ENCODE peak calls at places on chromosomes 3 and 15, in nine cellular contexts. G is HCT116, E is PC-3, M is neural progenitor cell, F is hepatocyte, B is MM.1S, Q is GM23338, A is OCI-LY7, U is SK-N-SH. J is an unnamed sample.

GRCh38 chr3:88573472-88573871 is 423.7 kb downstream of the C3orf38 start:
- DNase-seq in G (no peak), E (peak; percentile 19), M (no peak), F (no peak), B (no peak), Q (no peak), A (no peak), U (no peak), J (no peak)

GRCh38 chr3:195040773-195041520 is 230.0 kb downstream of the XXYLT1 start:
- DNase-seq in G (peak; percentile 44), E (peak; percentile 42), M (no peak), F (no peak), B (no peak), Q (no peak), A (no peak), U (no peak), J (no peak)

GRCh38 chr3:97815149-97815917 is 6.5 kb upstream of the CRYBG3 start:
- DNase-seq in G (no peak), E (peak; percentile 82), M (no peak), F (no peak), B (peak; percentile 41), Q (no peak), A (no peak), U (no peak), J (peak; percentile 29)

GRCh38 chr3:44883999-44884431 is 9.6 kb downstream of the TGM4 start:
- DNase-seq in G (peak; percentile 35), E (peak; percentile 99), M (no peak), F (peak; percentile 40), B (no peak), Q (no peak), A (no peak), U (peak; percentile 30), J (peak; percentile 92)

GRCh38 chr3:127655641-127656040 is 17.1 kb upstream of the ABTB1 start:
- DNase-seq in G (no peak), E (peak; percentile 54), M (no peak), F (no peak), B (no peak), Q (no peak), A (no peak), U (no peak), J (peak; percentile 80)

GRCh38 chr3:149018247-149018646 is 26.9 kb downstream of the GYG1 start:
- DNase-seq in G (no peak), E (no peak), M (no peak), F (no peak), B (no peak), Q (no peak), A (no peak), U (no peak), J (peak; percentile 78)

GRCh38 chr3:197007296-197007940 is 22.2 kb downstream of the MELTF start:
- DNase-seq in G (no peak), E (no peak), M (no peak), F (peak; percentile 65), B (no peak), Q (no peak), A (no peak), U (no peak), J (no peak)

GRCh38 chr3:101532783-101533602 is 20.0 kb upstream of the SENP7 start:
- DNase-seq in G (no peak), E (no peak), M (no peak), F (no peak), B (no peak), Q (no peak), A (no peak), U (no peak), J (no peak)

GRCh38 chr3:46368569-46368968 is 2.2 kb upstream of the CCR5 start:
- DNase-seq in G (no peak), E (peak; percentile 68), M (peak; percentile 70), F (peak; percentile 40), B (peak; percentile 96), Q (peak; percentile 77), A (peak; percentile 48), U (peak; percentile 14), J (no peak)

GRCh38 chr15:31217067-31217466 is 109.6 kb upstream of the KLF13 start:
- DNase-seq in G (no peak), E (no peak), M (no peak), F (no peak), B (no peak), Q (no peak), A (no peak), U (no peak), J (no peak)

GRCh38 chr15:58981808-58982475 is 5.5 kb upstream of the RNF111 start:
- DNase-seq in G (no peak), E (no peak), M (no peak), F (no peak), B (peak; percentile 76), Q (no peak), A (peak; percentile 27), U (no peak), J (no peak)

DNA sequence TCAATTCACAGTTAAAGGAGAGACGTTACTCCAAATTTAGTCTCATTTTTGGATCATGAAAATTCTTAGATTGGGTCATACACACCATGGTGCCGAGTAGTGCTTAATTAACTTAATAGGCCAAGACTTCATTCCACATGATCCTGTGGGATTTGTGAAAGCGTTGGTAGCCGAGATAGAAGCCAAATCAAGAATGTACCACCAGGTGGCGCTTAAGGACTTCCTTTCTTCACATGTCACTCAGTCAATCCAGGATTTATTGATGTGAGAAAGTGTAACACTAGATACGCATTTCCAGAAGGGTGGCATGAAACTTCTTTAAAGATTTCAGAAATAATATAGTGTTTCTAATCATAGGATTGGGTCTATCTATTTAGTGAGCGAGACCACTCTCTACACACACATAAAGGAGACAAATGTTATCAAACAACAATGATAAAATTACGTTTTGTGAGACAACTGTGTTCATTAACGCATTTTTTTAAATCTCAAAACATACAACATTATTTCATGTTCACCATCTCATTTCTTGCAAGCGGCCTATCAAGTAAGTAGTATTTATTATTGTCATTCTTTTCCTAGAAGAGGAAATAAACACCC is 436.1 kb downstream of the CHL1 start:
- DNase-seq in G (peak; percentile 35), E (peak; percentile 77), M (peak; percentile 82), F (peak; percentile 81), B (peak; percentile 42), Q (peak; percentile 70), A (peak; percentile 67), U (peak; percentile 26), J (peak; percentile 22)
- TF ChIP-seq EZH2phosphoT487 in G (no peak), E (no peak), M (no peak), F (no peak), B (no peak), Q (no peak), A (no peak), U (no peak), J (no peak)

GRCh38 chr3:172129868-172130751 is 90.7 kb downstream of the FNDC3B start:
- DNase-seq in G (peak; percentile 91), E (peak; percentile 98), M (no peak), F (peak; percentile 92), B (no peak), Q (no peak), A (no peak), U (peak; percentile 65), J (peak; percentile 98)
- TF ChIP-seq EZH2phosphoT487 in G (no peak), E (no peak), M (no peak), F (no peak), B (no peak), Q (no peak), A (no peak), U (no peak), J (no peak)

DNA sequence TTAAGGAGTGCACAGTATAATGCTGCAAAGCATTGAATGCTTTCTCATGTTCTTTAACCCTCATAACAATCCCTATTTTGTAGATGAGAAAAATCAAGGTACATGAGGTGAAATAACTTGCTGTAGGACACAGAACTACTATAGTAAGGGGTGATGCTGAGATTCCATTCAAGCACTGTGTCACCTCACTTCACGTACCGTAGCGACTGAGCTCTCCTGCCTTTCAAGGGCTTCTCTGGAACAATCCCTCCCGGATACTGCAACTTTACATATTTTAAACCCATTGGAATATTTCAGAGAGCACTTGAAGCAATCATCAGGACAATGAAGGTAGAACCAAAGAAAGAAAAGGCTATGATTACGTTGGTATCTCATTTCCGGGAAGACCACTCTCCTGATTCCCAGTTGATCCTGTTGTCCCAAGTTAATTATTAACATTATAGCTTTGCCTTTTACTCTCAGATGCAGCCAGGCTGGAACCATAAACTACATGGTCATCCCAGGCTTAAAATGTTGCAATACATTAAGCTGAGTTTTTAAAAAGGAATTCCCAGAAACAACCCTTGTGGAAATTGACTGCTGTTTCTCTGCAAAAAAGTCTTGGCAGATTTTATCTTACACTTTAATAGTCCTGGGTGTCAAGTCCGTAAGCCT is 252.2 kb upstream of the IGF1R start:
- DNase-seq in G (no peak), E (no peak), M (no peak), F (peak; percentile 44), B (no peak), Q (no peak), A (no peak), U (no peak), J (no peak)
- TF ChIP-seq EZH2phosphoT487 in G (no peak), E (no peak), M (no peak), F (no peak), B (no peak), Q (no peak), A (no peak), U (no peak), J (no peak)

DNA sequence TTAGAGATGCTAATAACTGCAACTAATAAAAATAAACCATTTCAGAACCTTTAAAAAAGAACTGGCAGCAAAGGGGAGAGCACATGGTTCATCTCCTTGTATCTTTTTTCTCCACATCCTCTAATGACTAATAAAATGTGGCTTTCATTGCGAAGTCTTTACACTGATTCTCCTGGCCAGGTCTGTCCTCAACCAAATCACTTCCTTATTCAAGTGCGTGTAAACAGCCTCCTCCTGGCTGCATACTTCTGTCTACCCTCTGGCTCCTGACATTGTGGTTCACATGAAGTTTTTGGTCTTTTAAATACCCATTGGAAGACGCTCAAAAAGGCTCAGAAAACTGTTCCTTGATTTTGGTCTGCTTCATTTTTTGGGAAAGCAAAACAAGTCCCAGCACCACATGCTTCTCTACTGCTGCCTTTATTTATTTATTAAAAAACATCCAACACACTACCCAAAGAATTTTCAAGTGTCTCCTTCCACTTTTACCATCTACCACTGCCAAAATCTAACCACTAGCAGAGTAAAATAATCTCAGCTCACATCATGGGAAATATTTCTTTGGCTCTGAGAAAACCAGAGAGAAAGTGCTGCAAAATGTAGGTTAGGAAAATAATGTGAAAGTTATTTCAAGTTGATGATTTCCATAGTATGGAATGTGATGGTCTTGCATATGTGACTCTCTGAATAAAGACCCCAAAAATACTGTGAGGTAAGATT is 85.1 kb downstream of the EFL1 start:
- DNase-seq in G (no peak), E (peak; percentile 16), M (no peak), F (no peak), B (no peak), Q (no peak), A (no peak), U (no peak), J (peak; percentile 86)
- TF ChIP-seq EZH2phosphoT487 in G (no peak), E (no peak), M (no peak), F (no peak), B (no peak), Q (no peak), A (no peak), U (no peak), J (no peak)

GRCh38 chr3:94596141-94596540 is 533.3 kb downstream of the NSUN3 start:
- DNase-seq in G (no peak), E (no peak), M (peak; percentile 5), F (no peak), B (no peak), Q (no peak), A (no peak), U (no peak), J (no peak)
- TF ChIP-seq EZH2phosphoT487 in G (no peak), E (no peak), M (no peak), F (no peak), B (no peak), Q (no peak), A (no peak), U (no peak), J (no peak)

GRCh38 chr15:86425746-86426145 is 346.1 kb downstream of the AGBL1 start:
- DNase-seq in G (no peak), E (no peak), M (no peak), F (no peak), B (no peak), Q (no peak), A (no peak), U (no peak), J (no peak)
- TF ChIP-seq EZH2phosphoT487 in G (no peak), E (no peak), M (no peak), F (no peak), B (no peak), Q (no peak), A (no peak), U (no peak), J (no peak)